ENCODE peak calls at places on chromosome 13, in five cellular contexts. One of them, this sample, is unnamed.

GRCh38 chr13:109154546-109154945 is 525.1 kb downstream of the MYO16 start:
- DNase-seq in activated CD4-positive, alpha-beta T cell treated with anti-CD3 and anti-CD28 coated beads for 48 hours: no peak
- DNase-seq in D341Med: no peak
- DNase-seq in effector CD4-positive, alpha-beta T cell: no peak
- DNase-seq in cardiac fibroblast: peak; percentile 35
- DNase-seq in this sample: no peak

GRCh38 chr13:113916330-113916815 is 52.5 kb upstream of the GAS6 start:
- DNase-seq in activated CD4-positive, alpha-beta T cell treated with anti-CD3 and anti-CD28 coated beads for 48 hours: no peak
- DNase-seq in D341Med: no peak
- DNase-seq in effector CD4-positive, alpha-beta T cell: no peak
- DNase-seq in cardiac fibroblast: peak; percentile 54
- DNase-seq in this sample: no peak

GRCh38 chr13:76214001-76214400 is 577.9 kb downstream of the LMO7 start:
- DNase-seq in activated CD4-positive, alpha-beta T cell treated with anti-CD3 and anti-CD28 coated beads for 48 hours: no peak
- DNase-seq in D341Med: no peak
- DNase-seq in effector CD4-positive, alpha-beta T cell: no peak
- DNase-seq in cardiac fibroblast: no peak
- DNase-seq in this sample: no peak

GRCh38 chr13:61183670-61184069 is 232.0 kb downstream of the PCDH20 start:
- DNase-seq in activated CD4-positive, alpha-beta T cell treated with anti-CD3 and anti-CD28 coated beads for 48 hours: no peak
- DNase-seq in D341Med: no peak
- DNase-seq in effector CD4-positive, alpha-beta T cell: no peak
- DNase-seq in cardiac fibroblast: no peak
- DNase-seq in this sample: no peak

GRCh38 chr13:46687810-46688209 is 109.2 kb downstream of the ESD start:
- DNase-seq in activated CD4-positive, alpha-beta T cell treated with anti-CD3 and anti-CD28 coated beads for 48 hours: peak; percentile 10
- DNase-seq in D341Med: no peak
- DNase-seq in effector CD4-positive, alpha-beta T cell: no peak
- DNase-seq in cardiac fibroblast: peak; percentile 64
- DNase-seq in this sample: no peak

GRCh38 chr13:65112123-65113075 is 2117.7 kb downstream of the PCDH9 start:
- DNase-seq in activated CD4-positive, alpha-beta T cell treated with anti-CD3 and anti-CD28 coated beads for 48 hours: no peak
- DNase-seq in D341Med: no peak
- DNase-seq in effector CD4-positive, alpha-beta T cell: no peak
- DNase-seq in cardiac fibroblast: no peak
- DNase-seq in this sample: no peak

GRCh38 chr13:20492641-20493040 is 33.0 kb downstream of the CRYL1 start:
- DNase-seq in activated CD4-positive, alpha-beta T cell treated with anti-CD3 and anti-CD28 coated beads for 48 hours: peak; percentile 77
- DNase-seq in D341Med: peak; percentile 56
- DNase-seq in effector CD4-positive, alpha-beta T cell: peak; percentile 23
- DNase-seq in cardiac fibroblast: peak; percentile 33
- DNase-seq in this sample: peak; percentile 27

GRCh38 chr13:74129500-74130144 is 4.6 kb downstream of the KLF12 start:
- DNase-seq in activated CD4-positive, alpha-beta T cell treated with anti-CD3 and anti-CD28 coated beads for 48 hours: no peak
- DNase-seq in D341Med: no peak
- DNase-seq in effector CD4-positive, alpha-beta T cell: peak; percentile 4
- DNase-seq in cardiac fibroblast: no peak
- DNase-seq in this sample: no peak

GRCh38 chr13:113758651-113759524 is at the start of gene TMEM255B:
- DNase-seq in activated CD4-positive, alpha-beta T cell treated with anti-CD3 and anti-CD28 coated beads for 48 hours: peak; percentile 81
- DNase-seq in D341Med: peak; percentile 92
- DNase-seq in effector CD4-positive, alpha-beta T cell: peak; percentile 59
- DNase-seq in cardiac fibroblast: peak; percentile 72
- DNase-seq in this sample: peak; percentile 69

GRCh38 chr13:98506343-98507059 is 70.4 kb downstream of the STK24 start:
- DNase-seq in activated CD4-positive, alpha-beta T cell treated with anti-CD3 and anti-CD28 coated beads for 48 hours: no peak
- DNase-seq in D341Med: no peak
- DNase-seq in effector CD4-positive, alpha-beta T cell: no peak
- DNase-seq in cardiac fibroblast: no peak
- DNase-seq in this sample: no peak

GRCh38 chr13:110467516-110467915 is 94.0 kb downstream of the RAB20 start:
- DNase-seq in activated CD4-positive, alpha-beta T cell treated with anti-CD3 and anti-CD28 coated beads for 48 hours: no peak
- DNase-seq in D341Med: no peak
- DNase-seq in effector CD4-positive, alpha-beta T cell: no peak
- DNase-seq in cardiac fibroblast: no peak
- DNase-seq in this sample: no peak

GRCh38 chr13:28026508-28026907 is 38.0 kb upstream of the URAD start:
- DNase-seq in activated CD4-positive, alpha-beta T cell treated with anti-CD3 and anti-CD28 coated beads for 48 hours: no peak
- DNase-seq in D341Med: no peak
- DNase-seq in effector CD4-positive, alpha-beta T cell: no peak
- DNase-seq in cardiac fibroblast: no peak
- DNase-seq in this sample: no peak

GRCh38 chr13:106568225-106569003 is 477 bp upstream of the ARGLU1 start:
- DNase-seq in activated CD4-positive, alpha-beta T cell treated with anti-CD3 and anti-CD28 coated beads for 48 hours: no peak
- DNase-seq in D341Med: no peak
- DNase-seq in effector CD4-positive, alpha-beta T cell: no peak
- DNase-seq in cardiac fibroblast: peak; percentile 94
- DNase-seq in this sample: no peak

GRCh38 chr13:111247552-111247951 is 72.9 kb upstream of the TEX29 start:
- DNase-seq in activated CD4-positive, alpha-beta T cell treated with anti-CD3 and anti-CD28 coated beads for 48 hours: no peak
- DNase-seq in D341Med: no peak
- DNase-seq in effector CD4-positive, alpha-beta T cell: no peak
- DNase-seq in cardiac fibroblast: no peak
- DNase-seq in this sample: no peak

GRCh38 chr13:42119875-42120274 is 71.4 kb downstream of the DGKH start:
- DNase-seq in activated CD4-positive, alpha-beta T cell treated with anti-CD3 and anti-CD28 coated beads for 48 hours: no peak
- DNase-seq in D341Med: no peak
- DNase-seq in effector CD4-positive, alpha-beta T cell: no peak
- DNase-seq in cardiac fibroblast: no peak
- DNase-seq in this sample: no peak

GRCh38 chr13:42377640-42378382 is 105.9 kb downstream of the AKAP11 start:
- DNase-seq in activated CD4-positive, alpha-beta T cell treated with anti-CD3 and anti-CD28 coated beads for 48 hours: peak; percentile 35
- DNase-seq in D341Med: no peak
- DNase-seq in effector CD4-positive, alpha-beta T cell: no peak
- DNase-seq in cardiac fibroblast: peak; percentile 14
- DNase-seq in this sample: no peak

GRCh38 chr13:33179463-33179862 is 106.1 kb downstream of the STARD13 start:
- DNase-seq in activated CD4-positive, alpha-beta T cell treated with anti-CD3 and anti-CD28 coated beads for 48 hours: no peak
- DNase-seq in D341Med: no peak
- DNase-seq in effector CD4-positive, alpha-beta T cell: no peak
- DNase-seq in cardiac fibroblast: no peak
- DNase-seq in this sample: no peak

GRCh38 chr13:73765651-73766384 is 368.4 kb downstream of the KLF12 start:
- DNase-seq in activated CD4-positive, alpha-beta T cell treated with anti-CD3 and anti-CD28 coated beads for 48 hours: peak; percentile 76
- DNase-seq in D341Med: peak; percentile 76
- DNase-seq in effector CD4-positive, alpha-beta T cell: peak; percentile 78
- DNase-seq in cardiac fibroblast: peak; percentile 90
- DNase-seq in this sample: peak; percentile 71

GRCh38 chr13:101152184-101152583 is 264.1 kb downstream of the NALCN start:
- DNase-seq in activated CD4-positive, alpha-beta T cell treated with anti-CD3 and anti-CD28 coated beads for 48 hours: no peak
- DNase-seq in D341Med: no peak
- DNase-seq in effector CD4-positive, alpha-beta T cell: no peak
- DNase-seq in cardiac fibroblast: no peak
- DNase-seq in this sample: no peak

GRCh38 chr13:78100481-78100880 is 181.8 kb upstream of the EDNRB start:
- DNase-seq in activated CD4-positive, alpha-beta T cell treated with anti-CD3 and anti-CD28 coated beads for 48 hours: no peak
- DNase-seq in D341Med: no peak
- DNase-seq in effector CD4-positive, alpha-beta T cell: no peak
- DNase-seq in cardiac fibroblast: no peak
- DNase-seq in this sample: no peak

GRCh38 chr13:28499579-28499978 is 4.7 kb upstream of the FLT1 start:
- DNase-seq in activated CD4-positive, alpha-beta T cell treated with anti-CD3 and anti-CD28 coated beads for 48 hours: no peak
- DNase-seq in D341Med: no peak
- DNase-seq in effector CD4-positive, alpha-beta T cell: no peak
- DNase-seq in cardiac fibroblast: no peak
- DNase-seq in this sample: no peak

GRCh38 chr13:52665325-52665724 is 12.7 kb downstream of the SUGT1 start:
- DNase-seq in activated CD4-positive, alpha-beta T cell treated with anti-CD3 and anti-CD28 coated beads for 48 hours: no peak
- DNase-seq in D341Med: no peak
- DNase-seq in effector CD4-positive, alpha-beta T cell: no peak
- DNase-seq in cardiac fibroblast: peak; percentile 47
- DNase-seq in this sample: no peak

GRCh38 chr13:95704510-95704909 is 27.6 kb downstream of the DNAJC3 start:
- DNase-seq in activated CD4-positive, alpha-beta T cell treated with anti-CD3 and anti-CD28 coated beads for 48 hours: no peak
- DNase-seq in D341Med: peak; percentile 40
- DNase-seq in effector CD4-positive, alpha-beta T cell: no peak
- DNase-seq in cardiac fibroblast: no peak
- DNase-seq in this sample: no peak

GRCh38 chr13:25977216-25977615 is 74.6 kb downstream of the SHISA2 start:
- DNase-seq in activated CD4-positive, alpha-beta T cell treated with anti-CD3 and anti-CD28 coated beads for 48 hours: no peak
- DNase-seq in D341Med: no peak
- DNase-seq in effector CD4-positive, alpha-beta T cell: no peak
- DNase-seq in cardiac fibroblast: no peak
- DNase-seq in this sample: no peak

GRCh38 chr13:54486421-54487166 is 1458.0 kb downstream of the OLFM4 start:
- DNase-seq in activated CD4-positive, alpha-beta T cell treated with anti-CD3 and anti-CD28 coated beads for 48 hours: no peak
- DNase-seq in D341Med: no peak
- DNase-seq in effector CD4-positive, alpha-beta T cell: no peak
- DNase-seq in cardiac fibroblast: no peak
- DNase-seq in this sample: no peak

GRCh38 chr13:29743229-29743786 is 107.1 kb downstream of the UBL3 start:
- DNase-seq in activated CD4-positive, alpha-beta T cell treated with anti-CD3 and anti-CD28 coated beads for 48 hours: no peak
- DNase-seq in D341Med: no peak
- DNase-seq in effector CD4-positive, alpha-beta T cell: no peak
- DNase-seq in cardiac fibroblast: peak; percentile 21
- DNase-seq in this sample: no peak

GRCh38 chr13:26486550-26486949 is 70.9 kb upstream of the WASF3 start:
- DNase-seq in activated CD4-positive, alpha-beta T cell treated with anti-CD3 and anti-CD28 coated beads for 48 hours: no peak
- DNase-seq in D341Med: no peak
- DNase-seq in effector CD4-positive, alpha-beta T cell: no peak
- DNase-seq in cardiac fibroblast: no peak
- DNase-seq in this sample: no peak

GRCh38 chr13:94822356-94822755 is 110.0 kb upstream of the SOX21 start:
- DNase-seq in activated CD4-positive, alpha-beta T cell treated with anti-CD3 and anti-CD28 coated beads for 48 hours: no peak
- DNase-seq in D341Med: no peak
- DNase-seq in effector CD4-positive, alpha-beta T cell: no peak
- DNase-seq in cardiac fibroblast: no peak
- DNase-seq in this sample: no peak

This sample was measured in T-helper 9 cell.